ENCODE peak calls at places on chromosome 5, in six cellular contexts. U is right cardiac atrium, K is A673, I is spleen, Q is colonic mucosa, Z is stomach. V is an unnamed sample. For H3K4me1, the result is how much of the 10 kb centered on the place peaks cover.

GRCh38 chr5:79408028-79408427 is 105.9 kb downstream of the HOMER1 start:
- DNase-seq in U (no peak), K (no peak), Q (no peak), Z (no peak), I (no peak), V (no peak)

GRCh38 chr5:124706729-124707361 is 39.6 kb downstream of the ZNF608 start:
- DNase-seq in Q (peak), I (no peak), U (peak), K (peak), Z (peak), V (no peak)

GRCh38 chr5:56037531-56038010 is 42.8 kb upstream of the IL6ST start:
- DNase-seq in K (no peak), Q (no peak), Z (no peak), I (no peak), U (no peak), V (no peak)

GRCh38 chr5:38104497-38105230 is 153.7 kb upstream of the EGFLAM start:
- DNase-seq in U (no peak), K (no peak), I (no peak), Q (no peak), Z (no peak), V (no peak)

GRCh38 chr5:150301901-150302300 is 804 bp downstream of the ARSI start:
- DNase-seq in Q (no peak), U (no peak), K (no peak), Z (no peak), I (no peak), V (no peak)

GRCh38 chr5:173623296-173623771 is 6.9 kb upstream of the BOD1 start:
- DNase-seq in Z (no peak), K (no peak), U (no peak), Q (peak), I (no peak), V (no peak)

GRCh38 chr5:126363658-126364057 is 59.6 kb upstream of the GRAMD2B start:
- DNase-seq in I (no peak), K (no peak), Q (no peak), U (no peak), Z (no peak), V (no peak)

GRCh38 chr5:74679968-74680367 is 5.1 kb upstream of the HEXB start:
- DNase-seq in K (no peak), I (no peak), Q (no peak), U (no peak), Z (no peak), V (no peak)

GRCh38 chr5:111223086-111223789 is 946 bp upstream of the CAMK4 start:
- DNase-seq in K (no peak), Q (no peak), I (no peak), U (no peak), Z (no peak), V (no peak)

GRCh38 chr5:173624276-173624675 is 7.8 kb upstream of the BOD1 start:
- DNase-seq in Z (no peak), I (no peak), K (no peak), Q (no peak), U (no peak), V (no peak)

GRCh38 chr5:151082274-151082902 is 1.6 kb upstream of the TNIP1 start:
- DNase-seq in Z (no peak), U (no peak), K (peak), I (peak), Q (peak), V (no peak)

GRCh38 chr5:38029431-38030065 is 189.7 kb upstream of the GDNF start:
- DNase-seq in U (no peak), Z (no peak), K (no peak), Q (no peak), I (no peak), V (no peak)

GRCh38 chr5:73945505-73945904 is 319.5 kb downstream of the ARHGEF28 start:
- DNase-seq in U (no peak), Q (peak), K (peak), Z (no peak), I (no peak), V (no peak)

GRCh38 chr5:31096238-31096865 is 97.1 kb upstream of the CDH6 start:
- DNase-seq in Q (no peak), K (no peak), I (no peak), U (no peak), Z (no peak), V (no peak)

GRCh38 chr5:114782869-114783268 is 386.8 kb downstream of the TRIM36 start:
- DNase-seq in K (peak), U (peak), Q (no peak), Z (no peak), I (no peak), V (no peak)

GRCh38 chr5:1523793-1524480 is at the start of gene LPCAT1:
- DNase-seq in K (peak), I (peak), Q (peak), U (peak), Z (peak), V (peak)

GRCh38 chr5:10622810-10623209 is 58.9 kb downstream of the ANKRD33B start:
- DNase-seq in Q (peak), K (no peak), U (no peak), Z (no peak), I (no peak), V (no peak)

GRCh38 chr5:120465281-120465961 is 1.3 kb downstream of the PRR16 start:
- DNase-seq in K (no peak), I (peak), Z (no peak), U (peak), Q (peak), V (no peak)

GRCh38 chr5:154714271-154714986 is 40.7 kb upstream of the LARP1 start:
- DNase-seq in K (peak), U (no peak), Q (peak), I (no peak), Z (peak), V (no peak)

GRCh38 chr5:132363431-132364112 is 5.9 kb upstream of the SLC22A5 start:
- DNase-seq in K (peak), U (no peak), Q (no peak), I (no peak), Z (no peak), V (no peak)

GRCh38 chr5:141369994-141370848 is at the start of gene PCDHGB3:
- DNase-seq in Q (no peak), Z (no peak), U (peak), I (no peak), K (peak), V (peak)

GRCh38 chr5:141373673-141374317 is at the start of gene PCDHGA6:
- DNase-seq in U (no peak), I (no peak), Q (no peak), K (peak), Z (no peak), V (no peak)

GRCh38 chr5:141371572-141372475 is 1.8 kb downstream of the PCDHGB3 start:
- DNase-seq in I (no peak), K (no peak), Z (no peak), U (no peak), Q (no peak), V (no peak)

GRCh38 chr5:141374627-141375026 is 936 bp downstream of the PCDHGA6 start:
- DNase-seq in Q (no peak), Z (no peak), K (no peak), U (no peak), I (no peak), V (no peak)
- H3K4me3 ChIP-seq in Q (no peak), Z (no peak), K (peak), U (no peak), I (no peak), V (no peak)

GRCh38 chr5:141878186-141878770 is at the start of gene PCDH1:
- DNase-seq in Z (peak), Q (no peak), U (peak), I (peak), K (peak), V (peak)

GRCh38 chr5:141880961-141881801 is 3.0 kb upstream of the PCDH1 start:
- DNase-seq in Z (no peak), Q (no peak), U (peak), I (peak), K (no peak), V (no peak)

GRCh38 chr5:141878771-141879759 is 855 bp upstream of the PCDH1 start:
- DNase-seq in I (peak), Z (peak), U (peak), Q (peak), K (peak), V (peak)

GRCh38 chr5:141881886-141882285 is 3.7 kb upstream of the PCDH1 start:
- DNase-seq in K (no peak), Q (no peak), I (no peak), U (no peak), Z (no peak), V (no peak)

DNA sequence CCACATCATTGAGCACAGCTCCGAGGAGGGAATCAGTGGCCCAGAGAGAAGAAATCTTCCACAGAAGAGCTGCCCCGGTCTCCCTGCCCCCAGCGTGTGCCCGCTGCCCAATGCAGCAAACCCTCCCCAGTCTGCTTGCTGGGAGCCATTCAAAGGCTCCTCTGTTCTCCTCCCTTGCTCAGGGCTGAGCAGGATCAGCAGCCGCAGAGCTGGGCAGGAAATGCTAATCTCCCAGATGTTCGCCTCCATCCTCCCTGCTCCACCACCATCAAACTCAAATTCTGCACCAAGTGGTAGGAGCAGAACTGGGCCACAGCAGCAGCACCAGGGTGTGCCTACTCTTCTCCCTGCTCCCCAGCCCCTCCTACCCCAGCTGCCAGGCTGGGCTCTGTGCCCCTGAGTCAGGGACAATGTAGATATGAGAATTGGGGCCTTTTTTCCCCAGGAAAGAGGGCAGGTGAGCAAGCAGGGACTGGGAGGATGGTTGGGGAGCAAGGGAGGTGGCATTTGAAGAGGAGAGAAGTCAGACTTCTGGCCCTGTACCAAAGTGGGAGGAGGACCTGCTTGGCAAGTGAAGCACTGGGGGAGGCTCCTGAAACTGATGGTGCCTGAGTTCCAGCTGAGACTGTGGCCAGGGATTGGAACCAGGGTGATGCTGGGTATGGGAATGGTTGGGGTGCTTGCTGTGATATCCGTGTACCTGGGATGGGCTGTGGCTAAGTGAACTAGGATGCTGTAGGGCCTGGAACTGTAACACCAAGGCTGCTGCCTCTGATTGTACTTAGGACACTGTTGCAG is 1.9 kb upstream of the PCDH1 start:
- DNase-seq in I (peak), K (no peak), U (peak), Q (no peak), Z (no peak), V (no peak)
- H3K4me1 ChIP-seq in I (half or more), K (under half), U (under half), Q (under half), Z (half or more), V (half or more)

DNA sequence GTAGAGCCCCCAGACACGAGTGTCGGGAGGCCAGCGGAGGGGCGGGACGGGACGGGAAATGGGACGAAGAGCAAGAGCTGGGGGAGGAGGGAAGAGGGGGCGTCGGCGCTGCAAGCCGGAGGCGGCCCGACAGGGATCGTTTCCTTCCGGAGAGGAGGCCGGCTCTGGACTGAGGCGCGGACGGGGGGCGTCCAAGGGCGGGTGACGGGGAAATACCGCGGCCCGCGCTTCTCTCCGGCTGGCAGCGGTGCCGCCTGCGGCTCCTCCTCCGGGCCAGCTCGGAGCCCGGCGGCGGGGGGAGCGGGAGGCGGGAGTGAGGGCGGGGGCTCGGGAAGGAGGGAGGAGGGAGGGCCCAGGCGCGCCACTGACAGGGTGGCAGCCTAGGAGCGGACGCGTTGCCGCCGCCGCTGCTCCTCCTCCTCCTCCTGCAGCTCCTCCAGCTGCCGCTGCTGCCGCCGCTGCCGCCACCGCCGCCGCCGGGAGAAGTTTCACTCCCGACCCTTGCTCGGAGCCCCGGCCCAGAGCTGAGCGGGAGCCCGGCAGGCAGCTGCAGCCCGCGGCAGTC is at the start of gene CHSY3:
- DNase-seq in I (peak), U (peak), Z (peak), K (peak), Q (peak), V (peak)
- H3K4me3 ChIP-seq in I (peak), U (peak), Z (peak), K (peak), Q (peak), V (no peak)

GRCh38 chr5:160906077-160906476 is 54.1 kb upstream of the ATP10B start:
- DNase-seq in U (no peak), I (no peak), Q (no peak), K (no peak), Z (no peak), V (no peak)
- H3K4me1 ChIP-seq in U (under half), I (under half), Q (under half), K (under half), Z (under half), V (under half)

GRCh38 chr5:141330299-141331080 is at the start of gene PCDHGA1:
- DNase-seq in Z (no peak), K (no peak), I (no peak), U (no peak), Q (no peak), V (no peak)
- H3K4me3 ChIP-seq in Z (no peak), K (no peak), I (no peak), U (peak), Q (no peak), V (no peak)

GRCh38 chr5:76492819-76493189 is 89.7 kb downstream of the IQGAP2 start:
- DNase-seq in U (no peak), Q (no peak), I (no peak), K (no peak), Z (no peak), V (no peak)

GRCh38 chr5:76490970-76491369 is 87.9 kb downstream of the IQGAP2 start:
- DNase-seq in Z (no peak), I (no peak), Q (no peak), K (no peak), U (no peak), V (no peak)

GRCh38 chr5:76494201-76494600 is 91.1 kb downstream of the IQGAP2 start:
- DNase-seq in U (no peak), I (no peak), Q (no peak), Z (no peak), K (no peak), V (no peak)

GRCh38 chr5:76495870-76496269 is 92.8 kb downstream of the IQGAP2 start:
- DNase-seq in U (no peak), Z (no peak), I (no peak), Q (no peak), K (no peak), V (no peak)

GRCh38 chr5:76493190-76493837 is 90.2 kb downstream of the IQGAP2 start:
- DNase-seq in K (no peak), Z (no peak), U (no peak), Q (no peak), I (no peak), V (no peak)
- H3K4me1 ChIP-seq in K (under half), Z (under half), U (under half), Q (under half), I (under half), V (under half)

DNA sequence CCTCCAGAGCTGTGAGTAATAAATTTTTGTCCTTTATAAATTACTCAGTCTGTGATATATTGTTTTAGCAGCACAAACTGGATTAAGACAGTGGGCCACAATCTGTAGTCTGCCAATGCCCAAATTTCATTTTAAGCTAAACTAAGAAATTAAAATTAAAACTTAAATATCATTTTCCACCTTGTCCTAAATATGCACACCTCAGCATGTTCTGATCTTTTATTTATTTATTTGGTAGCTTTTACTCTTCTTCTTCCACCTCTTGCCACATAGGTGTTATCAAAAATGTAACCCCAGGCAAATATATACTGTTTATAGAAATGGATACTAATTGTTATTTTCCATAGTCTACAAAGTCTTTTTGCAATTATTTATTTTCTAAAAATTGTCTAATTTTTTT is 1102.2 kb upstream of the COX7C start:
- DNase-seq in U (no peak), K (no peak), Z (no peak), I (no peak), Q (no peak), V (no peak)
- H3K4me3 ChIP-seq in U (no peak), K (no peak), Z (no peak), I (no peak), Q (no peak), V (no peak)

DNA sequence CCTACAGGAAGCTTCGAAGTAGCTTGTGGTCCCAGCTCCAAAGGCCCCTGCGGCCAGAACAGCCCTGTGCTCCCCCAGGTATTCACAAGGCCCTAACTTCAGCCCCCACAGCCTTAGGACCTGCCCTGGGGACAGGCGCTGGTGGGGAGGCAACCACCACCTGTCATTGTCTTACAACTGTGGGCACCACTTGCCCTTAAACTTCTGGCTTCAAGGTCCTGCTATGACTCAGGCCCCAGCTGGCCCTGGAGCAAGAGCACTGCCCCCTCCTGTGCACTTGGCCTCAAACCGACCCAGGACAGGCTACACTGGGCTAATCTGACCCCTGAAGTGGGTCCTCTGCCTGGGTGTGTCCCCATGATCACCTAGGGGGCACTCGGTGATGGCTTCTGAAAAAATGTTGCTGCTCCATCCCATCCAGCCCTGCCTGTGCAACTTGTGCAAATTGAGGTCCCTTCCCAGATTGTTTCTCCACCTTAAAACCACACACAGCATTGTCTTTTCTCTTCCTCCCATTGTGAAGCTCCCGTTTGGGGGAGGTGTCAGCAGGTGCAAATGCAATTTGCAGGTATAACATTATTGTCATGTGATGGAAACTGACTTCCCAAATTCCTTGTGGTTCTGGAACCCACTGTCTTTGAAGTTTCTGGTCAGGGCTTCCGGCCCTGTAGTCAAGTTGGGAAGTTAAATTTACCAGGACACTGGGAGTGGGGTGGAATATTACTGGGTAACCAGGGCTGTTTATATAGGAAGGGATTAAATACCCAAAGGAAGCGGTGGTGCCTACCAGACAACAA is 1.1 kb upstream of the PROB1 start:
- DNase-seq in K (no peak), Z (no peak), Q (no peak), U (no peak), I (no peak), V (no peak)
- H3K4me1 ChIP-seq in K (under half), Z (under half), Q (under half), U (under half), I (half or more), V (under half)

GRCh38 chr5:177509991-177510566 is 453 bp upstream of the DOK3 start:
- DNase-seq in Q (no peak), I (peak), U (peak), K (no peak), Z (no peak), V (no peak)

GRCh38 chr5:177508217-177508611 is 1.4 kb downstream of the DOK3 start:
- DNase-seq in Z (no peak), Q (no peak), I (peak), K (no peak), U (peak), V (no peak)

GRCh38 chr5:177508837-177509236 is 789 bp downstream of the DOK3 start:
- DNase-seq in I (peak), Z (no peak), Q (no peak), U (peak), K (no peak), V (no peak)

GRCh38 chr5:177510567-177511053 is 984 bp upstream of the DOK3 start:
- DNase-seq in K (no peak), Q (no peak), U (peak), Z (no peak), I (peak), V (no peak)

DNA sequence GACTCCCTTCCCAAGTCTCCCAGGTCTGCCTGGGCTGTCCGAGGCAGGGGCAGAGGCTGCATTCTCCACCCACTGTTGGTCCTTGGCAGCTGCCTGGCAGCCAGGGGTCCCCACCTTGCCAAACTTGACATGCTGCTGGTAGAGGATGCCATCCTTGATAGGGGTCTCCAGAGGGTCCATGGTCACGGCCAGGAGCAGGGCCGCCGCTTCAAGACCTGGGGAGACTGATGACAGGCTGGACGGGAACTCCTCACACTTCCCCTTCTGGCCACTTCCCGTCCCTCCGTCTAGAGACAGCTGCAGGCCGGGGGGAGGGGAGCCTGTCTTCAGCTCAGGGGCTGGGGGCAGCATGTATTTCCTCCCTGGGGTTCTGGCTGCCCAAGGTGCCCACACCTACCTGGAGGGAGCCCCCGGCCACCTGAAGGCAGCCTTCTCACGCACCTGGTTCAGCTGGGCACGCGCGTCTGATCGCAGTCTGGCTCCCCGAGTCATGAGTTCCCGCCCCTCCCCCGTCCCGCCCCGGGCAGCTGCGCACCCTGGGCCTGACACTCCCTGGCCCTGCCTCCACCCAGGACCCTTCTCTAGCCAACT is at the start of gene DOK3:
- DNase-seq in I (peak), K (no peak), Q (peak), U (peak), Z (peak), V (no peak)
- H3K4me3 ChIP-seq in I (peak), K (no peak), Q (peak), U (no peak), Z (peak), V (no peak)

V was measured in CD4-positive, CD25-positive, alpha-beta regulatory T cell.